ENCODE peak calls at places on chromosome 6, in four cellular contexts. E, A, V and Q are unnamed samples.
A peak's percentile ranks its signal among the peaks of the same experiment; 100 is the strongest.

GRCh38 chr6:119148102-119148824 is 69.8 kb upstream of the FAM184A start:
- DNase-seq in E (peak; percentile 60), A (no peak), V (peak; percentile 83), Q (peak; percentile 42)

GRCh38 chr6:138523347-138524210 is 24.3 kb upstream of the NHSL1 start:
- DNase-seq in E (peak; percentile 12), A (no peak), V (no peak), Q (no peak)

GRCh38 chr6:39061182-39061581 is 12.6 kb downstream of the GLP1R start:
- DNase-seq in E (no peak), A (no peak), V (no peak), Q (no peak)

GRCh38 chr6:149600508-149600907 is 34.3 kb downstream of the GINM1 start:
- DNase-seq in E (no peak), A (no peak), V (no peak), Q (no peak)

GRCh38 chr6:16224409-16224808 is 14.0 kb upstream of the GMPR start:
- DNase-seq in E (no peak), A (no peak), V (no peak), Q (no peak)

GRCh38 chr6:15443119-15443518 is 197.2 kb downstream of the JARID2 start:
- DNase-seq in E (no peak), A (no peak), V (peak; percentile 86), Q (no peak)

GRCh38 chr6:82363368-82364086 is at the start of gene TPBG:
- DNase-seq in E (peak; percentile 72), A (peak; percentile 42), V (peak; percentile 60), Q (peak; percentile 59)

GRCh38 chr6:125207956-125208355 is 54.4 kb downstream of the TPD52L1 start:
- DNase-seq in E (no peak), A (no peak), V (peak; percentile 18), Q (no peak)

GRCh38 chr6:25026723-25027122 is 91.0 kb upstream of the RIPOR2 start:
- DNase-seq in E (no peak), A (no peak), V (no peak), Q (no peak)

GRCh38 chr6:128600397-128600951 is 80.1 kb upstream of the PTPRK start:
- DNase-seq in E (peak; percentile 62), A (no peak), V (peak; percentile 91), Q (no peak)

GRCh38 chr6:64012351-64013060 is 376.9 kb downstream of the PHF3 start:
- DNase-seq in E (peak; percentile 32), A (no peak), V (peak; percentile 79), Q (peak; percentile 36)

GRCh38 chr6:34235605-34236422 is 859 bp upstream of the HMGA1 start:
- DNase-seq in E (peak; percentile 82), A (peak; percentile 64), V (peak; percentile 67), Q (peak; percentile 75)

GRCh38 chr6:106997392-106998257 is 23.1 kb upstream of the CD24 start:
- DNase-seq in E (peak; percentile 79), A (no peak), V (peak; percentile 60), Q (peak; percentile 83)

DNA sequence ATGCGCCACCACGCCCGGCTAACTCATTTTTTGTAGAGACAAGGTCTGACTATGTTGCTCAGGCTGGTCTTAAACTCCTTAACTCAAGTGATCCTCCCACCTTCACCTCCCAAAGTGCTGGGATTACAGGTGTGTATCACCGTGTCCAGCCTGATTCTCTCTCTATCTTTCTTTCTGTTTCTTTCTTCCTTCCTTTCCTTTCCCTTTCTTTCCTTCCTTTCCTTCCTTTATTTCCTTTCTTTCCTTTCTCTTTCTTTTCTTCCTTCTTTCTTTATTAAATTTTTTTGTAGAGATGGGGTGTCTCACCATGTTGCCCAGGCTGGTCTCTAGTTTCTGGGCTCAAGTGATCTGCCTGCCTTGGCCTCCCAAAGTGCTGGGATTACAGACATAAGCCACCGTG is 38.7 kb upstream of the MTHFD1L start:
- DNase-seq in E (no peak), A (no peak), V (no peak), Q (no peak)
- TF ChIP-seq CTCF in E (no peak), A (no peak), V (no peak), Q (no peak)

GRCh38 chr6:52232990-52233389 is 11.3 kb downstream of the IL17F start:
- DNase-seq in E (no peak), A (no peak), V (no peak), Q (no peak)

GRCh38 chr6:52230685-52231084 is 13.6 kb downstream of the IL17F start:
- DNase-seq in E (no peak), A (no peak), V (no peak), Q (no peak)

GRCh38 chr6:52231411-52232127 is 12.7 kb downstream of the IL17F start:
- DNase-seq in E (no peak), A (no peak), V (no peak), Q (no peak)

GRCh38 chr6:52233975-52234823 is 10.1 kb downstream of the IL17F start:
- DNase-seq in E (peak; percentile 84), A (no peak), V (peak; percentile 48), Q (peak; percentile 49)
- TF ChIP-seq CTCF in E (peak; percentile 65), A (peak; percentile 60), V (peak; percentile 46), Q (peak; percentile 55)

DNA sequence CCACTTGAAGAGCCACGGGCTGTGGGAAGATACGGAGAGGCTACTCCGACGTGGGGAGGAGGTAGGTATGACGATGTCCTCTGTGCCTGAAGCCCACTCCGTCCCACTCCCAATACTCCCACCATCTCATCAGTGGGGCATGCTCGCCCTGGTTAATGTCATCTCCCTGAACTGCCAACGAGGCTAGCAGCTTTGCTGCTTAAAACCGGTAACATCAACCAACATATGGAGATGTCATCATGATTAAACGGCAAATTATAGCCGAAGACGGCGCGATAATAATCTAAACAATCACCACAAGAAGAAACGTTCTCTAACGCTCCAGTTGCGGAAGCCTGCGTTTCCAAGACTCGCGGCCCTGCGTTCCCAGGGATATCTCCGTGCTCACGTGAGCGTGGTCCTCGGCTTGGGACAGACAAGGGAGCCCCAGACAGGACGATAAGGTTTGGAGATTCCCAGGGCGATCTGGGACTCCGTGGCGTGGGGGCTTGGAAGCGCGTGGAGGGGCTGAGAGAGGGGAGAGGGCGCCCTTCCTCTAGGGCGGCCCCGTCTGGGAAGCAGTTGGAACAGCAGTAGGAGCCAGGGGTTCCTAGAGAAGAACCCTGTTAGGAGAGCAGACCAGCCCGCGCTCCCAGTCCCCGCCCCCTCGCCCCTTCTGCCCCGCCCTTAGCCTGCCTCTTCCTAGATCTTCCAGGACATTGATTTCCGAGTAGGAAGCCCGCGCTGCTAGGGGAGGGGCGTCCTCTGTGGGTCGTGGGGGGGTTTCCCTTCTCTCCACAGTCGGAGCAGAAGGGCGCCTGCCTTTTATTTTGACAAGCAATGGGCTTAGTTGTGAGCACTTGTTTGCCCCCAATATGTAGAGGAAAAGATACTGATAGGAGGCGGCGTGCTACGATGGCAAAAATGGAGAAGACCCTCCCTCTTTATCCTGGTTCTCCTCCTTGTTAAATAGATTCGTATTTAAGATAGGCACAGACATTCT is 10.7 kb downstream of the NRN1 start:
- DNase-seq in E (no peak), A (peak; percentile 71), V (peak; percentile 11), Q (no peak)
- TF ChIP-seq CTCF in E (no peak), A (peak; percentile 47), V (no peak), Q (no peak)

DNA sequence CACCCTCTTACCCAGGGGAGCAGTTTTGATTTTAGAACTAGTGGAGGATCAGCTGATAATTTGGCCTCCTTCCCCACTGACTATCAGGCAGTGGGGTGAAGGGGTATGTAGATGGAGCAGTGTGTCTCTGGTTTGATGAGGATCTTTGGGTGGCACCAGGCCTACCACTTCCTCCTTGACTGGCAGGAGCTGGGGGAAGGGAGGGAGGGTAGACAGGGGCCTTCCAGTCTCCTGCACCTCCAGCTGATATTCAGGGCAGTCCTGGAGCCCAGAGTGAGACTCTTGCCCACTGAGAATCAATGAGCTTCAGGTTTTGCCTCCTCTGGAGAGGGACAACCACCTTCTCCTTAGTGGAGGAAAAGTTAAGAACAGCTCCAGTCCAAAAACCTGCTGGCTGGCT is 3.2 kb downstream of the DEF6 start:
- DNase-seq in E (no peak), A (no peak), V (no peak), Q (no peak)
- TF ChIP-seq CTCF in E (no peak), A (no peak), V (no peak), Q (no peak)

GRCh38 chr6:2616796-2617195 is 133.9 kb downstream of the MYLK4 start:
- DNase-seq in E (no peak), A (no peak), V (peak; percentile 23), Q (no peak)
- TF ChIP-seq CTCF in E (no peak), A (no peak), V (no peak), Q (no peak)

DNA sequence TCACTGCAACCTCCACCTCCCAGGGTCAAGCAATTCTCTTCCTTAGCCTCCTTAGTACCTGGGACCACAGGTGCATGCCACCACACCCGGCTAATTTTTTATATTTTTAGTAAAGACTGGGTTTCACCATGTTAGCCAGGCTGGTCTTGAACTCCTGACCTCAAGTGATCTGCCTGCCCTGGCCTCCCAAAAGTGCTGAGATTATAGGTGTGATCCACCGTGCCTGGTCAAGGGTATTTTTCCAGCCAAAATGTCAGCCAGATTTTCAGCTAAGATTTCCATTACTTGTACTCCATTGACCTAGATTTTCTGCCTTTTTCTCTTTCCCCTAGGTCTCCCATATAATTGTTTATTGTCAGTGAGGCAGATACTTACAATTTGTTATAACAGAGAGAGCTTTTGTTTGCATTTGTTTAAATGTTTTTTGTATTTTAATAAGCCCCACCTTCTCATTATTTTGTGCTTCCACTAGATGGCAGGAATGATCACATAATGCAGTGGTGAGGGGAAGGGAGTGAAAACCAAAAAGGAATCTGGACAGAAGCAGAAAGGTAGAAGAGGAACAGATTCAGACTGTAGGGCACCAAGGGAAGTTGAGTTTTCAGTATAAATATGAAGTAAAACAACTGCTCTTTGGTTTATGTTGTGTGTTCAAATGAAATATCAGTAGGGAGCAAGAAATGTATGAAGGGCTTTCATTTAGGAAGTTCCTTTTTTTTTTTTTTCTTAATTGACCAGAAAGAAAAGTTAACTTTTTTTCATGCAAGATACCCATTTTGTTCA is 29.7 kb downstream of the RPF2 start:
- DNase-seq in E (peak; percentile 50), A (no peak), V (peak; percentile 67), Q (peak; percentile 62)
- TF ChIP-seq CTCF in E (peak; percentile 51), A (peak; percentile 65), V (peak; percentile 72), Q (peak; percentile 57)

DNA sequence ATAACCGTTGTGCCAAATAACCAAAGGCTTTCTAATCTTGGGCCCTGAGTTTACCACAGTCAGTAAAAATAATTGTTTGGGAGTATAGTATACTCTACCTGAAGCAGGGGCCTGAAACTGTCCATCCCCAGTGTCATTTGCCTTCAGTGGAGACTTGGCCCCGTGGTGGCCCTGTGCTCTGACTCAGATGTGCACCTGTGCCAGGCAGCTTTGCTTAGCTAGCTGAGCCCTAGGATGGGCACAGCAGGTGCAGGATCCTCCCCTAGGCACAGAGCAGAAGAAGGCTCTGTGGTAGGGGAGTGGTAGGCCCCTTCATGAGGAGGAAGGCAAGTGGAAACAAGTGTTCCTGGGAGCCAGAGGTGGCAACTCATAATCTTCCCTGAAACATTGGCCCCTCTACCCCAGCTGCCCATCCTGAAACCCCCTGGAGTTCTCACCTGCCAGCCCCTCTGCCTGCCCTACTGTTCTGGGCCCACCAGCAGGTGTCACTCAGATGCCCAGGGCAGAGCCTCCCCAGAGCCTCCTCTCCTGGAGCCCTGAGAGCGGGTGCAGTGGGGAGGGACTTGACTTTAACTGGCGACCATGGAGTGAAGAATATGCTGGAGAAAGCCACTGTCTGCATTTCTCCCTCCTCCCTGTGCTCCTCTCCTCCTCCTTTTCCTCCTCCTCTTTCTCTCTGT is 3.0 kb downstream of the CPNE5 start:
- DNase-seq in E (no peak), A (no peak), V (no peak), Q (no peak)
- TF ChIP-seq CTCF in E (peak; percentile 6), A (peak; percentile 26), V (no peak), Q (no peak)